ENCODE peak calls at places on chromosomes 3 and 15, in seven cellular contexts. J is pancreas, X is left lung, Z is fibroblast of lung, I is MM.1S, L is brain microvascular endothelial cell, A is IMR-90. S is an unnamed sample.

GRCh38 chr3:56702487-56703315 is 19.6 kb upstream of the TASOR start:
- DNase-seq in X (no peak), I (peak), A (peak), L (peak), Z (peak), J (no peak), S (no peak)

GRCh38 chr3:85068911-85069310 is 110.1 kb downstream of the CADM2 start:
- DNase-seq in J (no peak), X (no peak), A (no peak), L (no peak), I (no peak), Z (no peak), S (no peak)

GRCh38 chr3:113668015-113668414 is 28.4 kb downstream of the USF3 start:
- DNase-seq in A (peak), Z (peak), I (no peak), J (no peak), L (peak), X (no peak), S (no peak)

GRCh38 chr3:18868911-18869689 is 279.2 kb upstream of the KCNH8 start:
- DNase-seq in A (no peak), J (no peak), X (no peak), I (no peak), Z (no peak), L (no peak), S (no peak)

GRCh38 chr3:195263193-195263924 is 7.6 kb downstream of the XXYLT1 start:
- DNase-seq in I (no peak), X (no peak), Z (no peak), J (no peak), L (no peak), A (peak), S (no peak)

GRCh38 chr15:64731012-64731806 is 44.2 kb downstream of the RBPMS2 start:
- DNase-seq in J (peak), I (peak), X (peak), L (peak), Z (peak), A (peak), S (peak)

GRCh38 chr3:124824286-124824915 is 62.8 kb downstream of the ITGB5 start:
- DNase-seq in I (no peak), Z (peak), X (no peak), A (peak), L (no peak), J (no peak), S (no peak)

GRCh38 chr15:61232266-61232665 is 3.2 kb upstream of the RORA start:
- DNase-seq in L (no peak), A (no peak), I (no peak), X (no peak), Z (no peak), J (no peak), S (no peak)

GRCh38 chr3:17357035-17357710 is 385.3 kb downstream of the TBC1D5 start:
- DNase-seq in Z (no peak), L (no peak), X (no peak), J (no peak), I (no peak), A (no peak), S (no peak)
- TF ChIP-seq CTCF in Z (no peak), L (no peak), X (no peak), J (no peak), I (no peak), A (no peak), S (no peak)

DNA sequence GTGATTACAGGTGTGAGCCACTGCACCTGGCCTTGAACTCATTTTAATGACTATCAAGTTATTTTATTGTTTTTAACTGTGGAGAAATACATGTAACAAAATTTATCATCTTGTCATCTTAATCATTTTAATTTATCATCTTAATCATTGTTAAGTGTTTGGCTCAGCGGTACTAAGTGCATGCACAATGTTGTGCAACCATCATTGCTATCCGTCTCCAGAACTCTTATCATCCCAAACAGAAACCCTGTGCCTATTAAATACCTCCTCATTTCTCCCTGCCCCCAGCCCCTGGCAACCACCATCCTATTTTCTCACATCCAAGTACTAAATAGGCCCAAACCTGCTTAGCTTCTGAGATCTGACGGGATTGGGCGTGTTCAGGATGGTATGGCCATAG is 51.5 kb upstream of the UBP1 start:
- DNase-seq in L (no peak), X (no peak), I (no peak), J (no peak), A (no peak), Z (no peak), S (no peak)
- H3K4me3 ChIP-seq in L (no peak), X (no peak), I (no peak), J (no peak), A (no peak), Z (no peak), S (no peak)

GRCh38 chr3:188220988-188221818 is 67.2 kb downstream of the LPP start:
- DNase-seq in I (no peak), X (no peak), Z (peak), J (no peak), L (peak), A (peak), S (no peak)

GRCh38 chr3:188220097-188220788 is 66.3 kb downstream of the LPP start:
- DNase-seq in I (no peak), J (no peak), Z (peak), X (no peak), A (peak), L (no peak), S (no peak)

GRCh38 chr3:188218571-188218970 is 64.6 kb downstream of the LPP start:
- DNase-seq in L (no peak), A (no peak), J (no peak), X (no peak), Z (no peak), I (no peak), S (no peak)

GRCh38 chr3:188217681-188218080 is 63.7 kb downstream of the LPP start:
- DNase-seq in A (no peak), X (no peak), L (no peak), I (no peak), J (no peak), Z (no peak), S (no peak)

DNA sequence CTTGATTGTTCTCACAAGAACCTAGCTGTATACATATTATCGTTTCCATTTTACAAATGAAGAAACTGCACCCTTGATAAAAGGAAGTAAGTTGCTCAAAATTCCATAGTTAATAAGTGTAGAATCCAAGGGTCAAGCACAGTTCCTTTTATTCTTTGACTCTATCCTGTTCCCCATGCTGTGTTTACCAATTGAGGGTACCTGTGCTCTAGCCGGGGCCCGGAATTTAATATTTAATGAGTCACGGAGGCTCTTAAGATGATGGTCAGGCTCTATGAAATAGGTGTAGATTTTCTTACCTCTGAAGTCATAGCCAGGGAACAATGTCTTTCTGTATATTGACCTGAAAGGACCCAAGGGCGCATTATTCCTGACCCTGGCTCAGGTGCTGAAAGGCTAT is 65.2 kb downstream of the LPP start:
- DNase-seq in I (no peak), X (no peak), A (no peak), J (no peak), L (no peak), Z (no peak), S (no peak)
- H3K27ac ChIP-seq in I (no peak), X (no peak), A (no peak), J (no peak), L (no peak), Z (no peak), S (peak)

GRCh38 chr15:74443100-74443909 is 9.5 kb upstream of the SEMA7A start:
- DNase-seq in Z (peak), J (no peak), L (no peak), A (peak), X (peak), I (no peak), S (no peak)

GRCh38 chr15:74442063-74442462 is 8.3 kb upstream of the SEMA7A start:
- DNase-seq in J (no peak), A (no peak), L (no peak), I (no peak), X (peak), Z (no peak), S (no peak)

GRCh38 chr15:74442604-74443003 is 8.8 kb upstream of the SEMA7A start:
- DNase-seq in J (no peak), X (no peak), L (no peak), I (no peak), A (no peak), Z (no peak), S (no peak)

GRCh38 chr15:74438696-74439316 is 5.0 kb upstream of the SEMA7A start:
- DNase-seq in A (peak), I (peak), X (peak), L (peak), J (peak), Z (peak), S (peak)

GRCh38 chr15:74441248-74441939 is 7.6 kb upstream of the SEMA7A start:
- DNase-seq in I (no peak), X (peak), Z (no peak), A (no peak), J (no peak), L (no peak), S (no peak)
- TF ChIP-seq CTCF in I (no peak), X (no peak), Z (no peak), A (no peak), J (no peak), L (peak), S (no peak)

GRCh38 chr3:43964640-43965039 is 273.9 kb downstream of the ABHD5 start:
- DNase-seq in X (no peak), I (no peak), Z (no peak), L (no peak), J (no peak), A (no peak), S (no peak)

GRCh38 chr3:43969944-43970343 is 271.7 kb upstream of the TOPAZ1 start:
- DNase-seq in X (no peak), L (no peak), A (no peak), J (no peak), I (no peak), Z (no peak), S (no peak)

GRCh38 chr3:43968465-43968864 is 273.2 kb upstream of the TOPAZ1 start:
- DNase-seq in I (no peak), Z (no peak), X (no peak), A (no peak), J (no peak), L (no peak), S (no peak)

GRCh38 chr3:43963208-43963607 is 272.5 kb downstream of the ABHD5 start:
- DNase-seq in L (no peak), J (no peak), A (no peak), I (no peak), Z (no peak), X (no peak), S (no peak)

DNA sequence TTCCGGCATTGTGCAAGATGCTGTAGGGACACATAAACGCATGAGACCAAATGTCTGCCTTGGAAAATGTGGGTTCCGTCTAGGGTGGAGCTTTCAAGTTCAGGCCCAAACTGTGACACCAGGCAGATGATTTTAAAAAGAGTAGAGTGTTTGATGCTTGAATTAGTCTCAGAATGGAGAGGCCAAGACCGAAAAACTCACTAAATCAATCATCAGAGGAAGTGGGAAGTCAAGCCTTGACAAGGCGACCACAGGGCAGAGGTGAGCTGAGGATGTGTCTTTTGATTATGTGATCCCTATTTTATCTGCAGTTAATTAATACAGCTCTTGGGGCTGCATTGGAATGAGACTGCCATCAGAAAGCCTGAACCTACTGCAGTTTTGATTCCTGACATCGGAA is 275.4 kb downstream of the ABHD5 start:
- DNase-seq in X (no peak), J (no peak), Z (no peak), I (no peak), L (no peak), A (no peak), S (no peak)
- H3K4me3 ChIP-seq in X (no peak), J (no peak), Z (no peak), I (no peak), L (no peak), A (no peak), S (no peak)

GRCh38 chr15:78157203-78157602 is 8.0 kb downstream of the IDH3A start:
- DNase-seq in I (no peak), X (no peak), Z (no peak), L (no peak), A (no peak), J (no peak), S (no peak)

GRCh38 chr15:78155355-78155939 is 6.3 kb downstream of the IDH3A start:
- DNase-seq in L (no peak), J (no peak), A (no peak), Z (no peak), X (no peak), I (no peak), S (no peak)

GRCh38 chr15:78156653-78157052 is 7.5 kb downstream of the IDH3A start:
- DNase-seq in L (no peak), A (no peak), X (no peak), J (no peak), I (no peak), Z (no peak), S (no peak)

GRCh38 chr15:78162038-78162437 is 12.9 kb downstream of the IDH3A start:
- DNase-seq in J (no peak), I (no peak), A (no peak), L (no peak), X (no peak), Z (no peak), S (no peak)

DNA sequence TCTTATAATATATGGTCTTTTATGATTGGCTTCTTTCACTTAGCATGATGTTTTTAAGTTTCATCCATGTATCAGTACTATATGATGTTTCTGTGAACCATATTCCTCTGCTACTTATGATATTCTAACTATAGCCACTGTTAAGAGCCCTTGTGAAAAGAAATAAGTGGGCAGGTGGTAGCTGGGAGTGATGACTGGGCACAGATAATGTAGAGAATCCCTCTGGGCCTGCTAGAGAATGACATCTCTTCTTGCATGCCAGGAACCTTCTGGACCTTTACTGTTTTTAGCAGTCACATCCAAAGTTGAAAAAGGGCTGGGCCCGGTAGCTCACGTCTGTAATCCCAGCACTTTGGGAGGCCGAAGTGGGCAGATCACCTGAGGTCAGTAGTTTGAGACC is 10.2 kb downstream of the IDH3A start:
- DNase-seq in Z (no peak), J (no peak), X (no peak), L (no peak), A (no peak), I (no peak), S (no peak)
- H3K27ac ChIP-seq in Z (no peak), J (no peak), X (no peak), L (no peak), A (no peak), I (no peak), S (peak)

DNA sequence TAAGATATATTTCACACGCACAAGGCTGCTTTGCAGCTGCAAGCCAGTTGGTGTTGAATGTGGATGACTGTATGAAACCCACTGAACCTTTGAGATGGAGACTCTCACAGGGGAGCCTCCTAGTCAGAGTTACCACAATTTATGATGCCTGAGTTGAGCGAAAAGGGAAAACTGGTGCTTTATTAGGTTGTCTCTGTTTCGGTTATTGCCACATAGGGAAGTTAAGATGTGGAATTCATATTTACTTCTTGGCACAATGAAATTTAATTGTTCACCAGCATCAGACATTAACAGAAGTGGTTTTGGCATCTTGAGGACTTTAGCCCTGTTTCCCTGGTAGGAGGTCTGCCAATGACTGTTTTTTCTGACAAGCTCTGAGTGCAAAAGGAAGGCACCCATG is 358.2 kb downstream of the SQOR start:
- DNase-seq in X (no peak), Z (no peak), A (no peak), L (no peak), I (no peak), J (no peak), S (no peak)
- TF ChIP-seq CTCF in X (no peak), Z (no peak), A (no peak), L (no peak), I (no peak), J (no peak), S (no peak)

GRCh38 chr15:41997845-41998244 is 23.0 kb downstream of the PLA2G4E start:
- DNase-seq in I (no peak), A (no peak), J (no peak), X (no peak), L (no peak), Z (no peak), S (no peak)
- H3K4me3 ChIP-seq in I (no peak), A (no peak), J (no peak), X (no peak), L (no peak), Z (no peak), S (no peak)

S was measured in left ventricle myocardium inferior.